ENCODE peak calls at places on chromosomes 13 and 19, in four cellular contexts. F is PC-3, E is GM23338, W is SK-N-SH. H is an unnamed sample.

GRCh38 chr19:14762111-14762510 is 16.2 kb downstream of the ADGRE2 start:
- DNase-seq in E (no peak), F (no peak), W (no peak), H (no peak)

GRCh38 chr13:101152184-101152583 is 264.1 kb downstream of the NALCN start:
- DNase-seq in E (no peak), W (no peak), F (no peak), H (no peak)

GRCh38 chr13:27131202-27131623 is 40.4 kb downstream of the USP12 start:
- DNase-seq in E (peak), W (no peak), F (peak), H (peak)

GRCh38 chr13:73952683-73953082 is 181.5 kb downstream of the KLF12 start:
- DNase-seq in F (no peak), W (no peak), E (no peak), H (peak)

GRCh38 chr13:27370305-27370853 is 54.0 kb upstream of the GTF3A start:
- DNase-seq in E (no peak), W (no peak), F (peak), H (peak)

GRCh38 chr13:44244288-44244687 is 129.3 kb upstream of the SERP2 start:
- DNase-seq in W (no peak), E (no peak), F (peak), H (peak)

GRCh38 chr13:76644906-76645305 is 241.3 kb downstream of the KCTD12 start:
- DNase-seq in W (no peak), E (no peak), F (no peak), H (no peak)

GRCh38 chr13:96967248-96967745 is 27.0 kb downstream of the OXGR1 start:
- DNase-seq in E (peak), W (no peak), F (peak), H (peak)

GRCh38 chr13:25292301-25292700 is 5.0 kb upstream of the MTMR6 start:
- DNase-seq in F (peak), W (peak), E (peak), H (no peak)

GRCh38 chr13:39037880-39038568 is at the start of the genes NHLRC3 and PROSER1:
- DNase-seq in E (peak), W (peak), F (peak), H (peak)
- H2AFZ ChIP-seq in E (peak), W (peak), F (peak), H (peak)

GRCh38 chr19:35404879-35405622 is 34.2 kb downstream of the GPR42 start:
- DNase-seq in E (peak), W (no peak), F (peak), H (peak)
- TF ChIP-seq EZH2phosphoT487 in E (no peak), W (no peak), F (no peak), H (no peak)

DNA sequence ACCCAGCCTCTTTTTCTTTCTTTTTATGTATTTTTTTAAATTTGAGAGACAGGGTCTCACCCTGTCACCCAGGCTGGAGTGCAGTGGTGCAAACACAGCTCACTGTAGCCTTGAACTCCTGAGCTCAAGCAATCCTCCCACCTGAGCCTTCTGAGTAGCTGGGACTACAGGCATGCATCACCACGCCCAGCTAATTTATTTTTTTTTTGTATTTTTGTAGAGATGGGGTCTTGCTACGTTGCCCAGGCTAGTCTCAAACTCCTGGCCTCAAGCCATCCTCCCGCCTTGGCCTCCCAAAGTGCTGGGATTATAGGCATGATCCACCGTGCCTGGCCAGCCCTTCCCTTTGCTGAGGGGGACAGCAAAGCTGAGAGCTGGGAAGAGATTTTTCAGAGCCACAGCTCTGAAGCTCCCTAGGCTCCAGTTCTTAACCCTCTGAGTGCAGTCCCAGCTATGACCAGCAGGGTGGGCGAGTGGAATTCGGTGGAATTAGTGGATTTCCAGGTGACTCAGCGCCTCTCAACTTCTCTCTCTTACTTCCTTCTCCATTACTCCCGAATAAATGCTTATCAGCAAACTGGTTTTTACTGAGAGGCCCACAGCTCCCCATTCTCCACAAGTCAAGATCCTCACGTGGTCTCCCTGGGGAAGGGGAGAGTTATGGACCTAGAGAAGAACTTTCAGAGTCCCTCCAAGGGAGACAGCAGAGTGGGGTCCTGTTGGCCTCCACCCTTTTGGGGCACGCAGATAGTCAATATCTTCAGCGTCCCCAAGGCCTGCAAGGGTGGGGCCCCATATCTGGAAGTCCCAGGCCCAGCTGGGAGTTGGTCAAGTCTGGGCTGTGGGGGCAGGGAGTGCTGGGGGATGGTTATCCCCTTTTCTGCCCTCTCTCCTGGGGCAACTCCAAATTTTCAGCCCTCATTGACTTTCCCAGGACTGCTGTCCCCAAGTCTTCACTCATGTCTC is 1.2 kb downstream of the BLVRB start:
- DNase-seq in F (peak), W (peak), E (peak), H (peak)
- H3K4me3 ChIP-seq in F (peak), W (peak), E (peak), H (peak)

GRCh38 chr19:1717200-1717969 is 35.9 kb upstream of the ONECUT3 start:
- DNase-seq in F (no peak), W (no peak), E (no peak), H (no peak)

GRCh38 chr19:1718382-1719315 is 34.7 kb upstream of the ONECUT3 start:
- DNase-seq in W (peak), F (no peak), E (peak), H (no peak)

GRCh38 chr19:1717970-1718264 is 35.4 kb upstream of the ONECUT3 start:
- DNase-seq in W (no peak), E (no peak), F (no peak), H (no peak)

GRCh38 chr19:1719519-1719918 is 33.8 kb upstream of the ONECUT3 start:
- DNase-seq in W (peak), F (no peak), E (no peak), H (no peak)

DNA sequence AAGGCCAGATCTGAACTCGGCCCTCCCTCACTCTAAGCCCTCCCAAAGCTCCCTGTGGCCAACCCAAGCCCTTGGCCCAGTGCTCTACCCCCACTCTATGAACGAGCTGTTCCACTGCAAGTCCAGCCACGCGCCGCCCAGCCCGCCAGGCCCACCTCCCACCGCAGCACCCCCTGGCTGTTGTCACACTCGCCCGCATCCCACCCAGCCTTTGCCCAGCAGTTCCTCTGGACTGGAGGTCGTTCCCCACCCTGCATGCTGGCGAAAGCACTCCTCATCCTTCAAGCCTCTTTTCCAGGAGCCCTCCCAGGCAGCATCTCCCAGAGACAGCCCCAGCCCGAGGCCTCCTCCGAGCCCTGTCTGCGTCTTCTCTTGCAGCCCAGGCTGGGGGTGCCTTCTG is 33.1 kb upstream of the ONECUT3 start:
- DNase-seq in F (no peak), E (peak), W (peak), H (no peak)
- H2AFZ ChIP-seq in F (no peak), E (peak), W (no peak), H (no peak)

DNA sequence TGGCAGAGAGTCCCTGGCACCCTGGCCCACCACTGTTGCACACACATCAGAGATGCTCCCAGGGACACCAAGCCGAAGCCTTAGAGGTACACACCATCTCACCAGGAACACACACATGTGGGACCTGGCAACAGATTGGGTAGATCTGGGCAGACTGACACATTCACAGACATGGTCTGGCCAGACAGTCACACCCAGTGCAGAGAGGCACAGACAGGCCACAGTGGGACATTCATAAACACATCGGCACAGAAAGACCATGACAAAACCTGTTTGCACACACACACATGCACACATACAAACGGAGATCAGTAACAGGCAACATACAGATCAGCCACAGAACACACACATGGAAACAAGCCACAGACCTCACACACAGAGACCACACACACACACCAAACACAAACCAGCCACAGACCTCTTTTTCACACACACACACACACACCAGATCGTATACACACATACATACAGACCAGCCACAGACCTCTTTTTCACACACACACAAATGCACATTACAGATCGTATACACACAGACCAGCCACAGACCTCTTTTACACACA is 6.3 kb upstream of the JUNB start:
- DNase-seq in W (peak), F (no peak), E (no peak), H (peak)
- TF ChIP-seq EZH2phosphoT487 in W (no peak), F (no peak), E (no peak), H (no peak)

GRCh38 chr19:55085923-55086715 is 10.4 kb downstream of the EPS8L1 start:
- DNase-seq in E (peak), W (peak), F (no peak), H (peak)

GRCh38 chr19:55088543-55089265 is 13.0 kb downstream of the EPS8L1 start:
- DNase-seq in E (peak), W (peak), F (peak), H (peak)

GRCh38 chr19:55087542-55087935 is 11.9 kb downstream of the EPS8L1 start:
- DNase-seq in E (peak), W (no peak), F (no peak), H (peak)

GRCh38 chr19:55088021-55088451 is 12.4 kb downstream of the EPS8L1 start:
- DNase-seq in F (no peak), W (no peak), E (no peak), H (no peak)

GRCh38 chr19:55086730-55087541 is 11.3 kb downstream of the EPS8L1 start:
- DNase-seq in F (no peak), W (peak), E (peak), H (peak)
- H3K4me3 ChIP-seq in F (no peak), W (peak), E (peak), H (peak)

DNA sequence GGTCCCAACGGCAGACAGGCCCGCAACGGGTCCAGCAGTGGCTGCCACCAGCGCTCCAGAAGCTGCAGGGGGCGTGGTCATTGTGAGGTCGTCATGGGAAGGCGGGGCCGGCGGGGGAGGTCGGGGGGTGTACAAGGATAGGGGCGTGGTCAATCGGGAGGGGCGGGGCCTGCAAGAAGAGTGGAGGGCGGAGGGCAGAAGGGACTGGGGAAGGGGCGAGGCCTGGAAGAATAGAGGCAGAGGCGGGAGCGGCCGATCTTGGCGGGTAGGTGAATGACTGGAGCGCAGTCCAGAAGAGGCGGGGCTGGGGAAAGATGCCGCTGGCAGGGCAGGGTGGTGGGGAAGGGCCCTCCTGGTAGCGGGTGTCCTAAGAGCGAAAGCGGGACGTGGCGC is 4.3 kb downstream of the FUZ start:
- DNase-seq in W (peak), F (peak), E (peak), H (peak)
- H2AFZ ChIP-seq in W (peak), F (peak), E (peak), H (peak)

DNA sequence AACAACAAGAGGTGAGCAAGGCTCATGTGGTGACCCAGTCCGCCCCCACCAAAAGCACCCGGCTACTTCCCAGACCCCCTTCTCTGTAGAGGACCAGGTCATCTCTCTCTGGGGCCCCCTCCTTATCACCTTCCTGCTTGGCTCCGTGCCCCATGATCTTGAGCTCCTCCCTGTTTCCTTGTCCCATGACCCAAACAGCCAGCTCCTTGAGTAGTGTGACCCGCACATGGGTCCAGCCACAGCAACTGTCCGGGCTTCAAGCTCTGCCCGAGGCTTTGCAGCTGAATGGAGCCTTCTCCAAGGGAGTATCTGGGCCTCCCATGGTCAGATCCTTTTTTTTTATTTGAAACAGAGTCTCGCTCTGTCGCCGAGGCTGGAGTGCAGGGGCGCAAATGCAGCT is 61.8 kb downstream of the MYO9B start:
- DNase-seq in F (no peak), W (no peak), E (no peak), H (no peak)
- TF ChIP-seq EZH2phosphoT487 in F (no peak), W (no peak), E (no peak), H (no peak)

DNA sequence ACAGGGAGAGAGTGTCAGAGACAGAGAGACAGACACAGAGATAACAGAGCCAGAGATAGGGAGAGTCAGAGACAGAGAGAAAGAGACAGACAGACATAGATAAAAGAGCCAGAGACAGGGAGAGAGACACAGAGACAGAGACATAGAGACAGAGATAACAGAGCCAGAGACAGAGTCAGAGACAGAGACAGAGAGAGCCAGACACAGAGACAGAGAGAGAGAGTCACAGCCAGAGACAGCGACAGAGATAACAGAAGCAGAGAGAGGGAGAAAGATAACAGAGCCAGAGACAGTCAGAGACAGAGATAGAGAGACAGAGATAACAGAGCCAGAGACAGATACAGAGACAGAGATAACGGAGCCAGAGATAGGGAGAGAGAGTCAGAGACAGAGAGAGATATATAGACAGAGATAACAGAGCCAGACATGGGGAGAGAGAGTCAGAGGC is 865 bp upstream of the TNFSF9 start:
- DNase-seq in F (no peak), W (no peak), E (no peak), H (no peak)
- H3K4me3 ChIP-seq in F (peak), W (peak), E (peak), H (peak)

GRCh38 chr13:75220238-75220542 is 261.8 kb downstream of the TBC1D4 start:
- DNase-seq in F (no peak), W (no peak), E (no peak), H (no peak)
- H2AFZ ChIP-seq in F (peak), W (no peak), E (peak), H (peak)

H was measured in GM23248.